ENCODE peak calls at places on chromosome X, in eight cellular contexts. G is effector CD8-positive, alpha-beta T cell; B is H54; H is GM13976; P is central memory CD4-positive, alpha-beta T cell; E is sciatic nerve; Y is pancreas; T is activated CD4-positive, alpha-beta T cell treated with anti-CD3 and anti-CD28 coated beads, Interleukin-2, amount 50 U/mL, for 1 hour. V is an unnamed sample.

GRCh38 chrX:49951524-49952193 is 29.3 kb downstream of the CLCN5 start:
- DNase-seq in G (no peak), B (no peak), H (no peak), P (no peak), E (no peak), Y (no peak), T (no peak), V (no peak)

GRCh38 chrX:11196476-11196875 is 85.3 kb downstream of the HCCS start:
- DNase-seq in G (no peak), B (no peak), H (no peak), P (no peak), E (no peak), Y (no peak), T (no peak), V (no peak)

GRCh38 chrX:48574270-48575266 is at the start of gene RBM3:
- DNase-seq in G (peak; percentile 85), B (peak; percentile 52), H (peak; percentile 88), P (peak; percentile 94), E (peak; percentile 95), Y (peak; percentile 90), T (peak; percentile 88), V (peak; percentile 67)

GRCh38 chrX:41241962-41242361 is 92.0 kb upstream of the DDX3X start:
- DNase-seq in G (no peak), B (no peak), H (no peak), P (no peak), E (no peak), Y (no peak), T (no peak), V (no peak)

GRCh38 chrX:84724576-84724975 is 222.3 kb upstream of the HDX start:
- DNase-seq in G (no peak), B (no peak), H (no peak), P (no peak), E (no peak), Y (no peak), T (no peak), V (no peak)

GRCh38 chrX:12956704-12957541 is 18.0 kb upstream of the TMSB4X start:
- DNase-seq in G (peak; percentile 26), B (no peak), H (peak; percentile 71), P (peak; percentile 86), E (no peak), Y (no peak), T (no peak), V (peak; percentile 72)

GRCh38 chrX:41313419-41313818 is 20.5 kb upstream of the DDX3X start:
- DNase-seq in G (no peak), B (no peak), H (no peak), P (no peak), E (no peak), Y (no peak), T (no peak), V (no peak)

GRCh38 chrX:119565110-119565663 is at the start of gene STEEP1:
- DNase-seq in G (peak; percentile 73), B (peak; percentile 78), H (peak; percentile 85), P (peak; percentile 83), E (peak; percentile 91), Y (peak; percentile 87), T (peak; percentile 85), V (peak; percentile 92)

GRCh38 chrX:43970528-43970927 is 2.7 kb downstream of the NDP start:
- DNase-seq in G (no peak), B (no peak), H (no peak), P (no peak), E (no peak), Y (no peak), T (no peak), V (no peak)

GRCh38 chrX:151825927-151826471 is 86.7 kb upstream of the MAGEA4 start:
- DNase-seq in G (no peak), B (no peak), H (no peak), P (no peak), E (no peak), Y (no peak), T (no peak), V (peak; percentile 98)

GRCh38 chrX:103607385-103608304 is at the start of gene TCEAL3:
- DNase-seq in G (peak; percentile 37), B (no peak), H (peak; percentile 39), P (peak; percentile 33), E (peak; percentile 67), Y (peak; percentile 53), T (peak; percentile 24), V (no peak)

GRCh38 chrX:71606536-71607216 is 11.6 kb downstream of the CXCR3 start:
- DNase-seq in G (no peak), B (no peak), H (no peak), P (peak; percentile 41), E (no peak), Y (no peak), T (no peak), V (no peak)

GRCh38 chrX:12297353-12297752 is 159.1 kb downstream of the FRMPD4 start:
- DNase-seq in G (no peak), B (no peak), H (no peak), P (no peak), E (no peak), Y (no peak), T (no peak), V (no peak)

GRCh38 chrX:13495232-13495631 is 74.2 kb upstream of the EGFL6 start:
- DNase-seq in G (no peak), B (no peak), H (no peak), P (no peak), E (no peak), Y (peak; percentile 67), T (no peak), V (no peak)

GRCh38 chrX:7170903-7171302 is 22.9 kb upstream of the PUDP start:
- DNase-seq in G (no peak), B (no peak), H (no peak), P (no peak), E (no peak), Y (peak; percentile 18), T (peak; percentile 13), V (peak; percentile 47)

GRCh38 chrX:40573763-40574162 is 7.0 kb upstream of the ATP6AP2 start:
- DNase-seq in G (no peak), B (no peak), H (no peak), P (peak; percentile 32), E (no peak), Y (no peak), T (peak; percentile 24), V (peak; percentile 10)

GRCh38 chrX:3962511-3963350 is 249.3 kb upstream of the PRKX start:
- DNase-seq in G (no peak), B (no peak), H (no peak), P (no peak), E (no peak), Y (peak; percentile 41), T (no peak), V (peak; percentile 36)

V was measured in PC-9.